ENCODE peak calls at places on chromosomes 2 and 18, in seven cellular contexts. T, B, M, S, W, C and X are unnamed samples.

GRCh38 chr2:233766416-233766815 is 6.3 kb downstream of the UGT1A1 start:
- DNase-seq in T (no peak), B (no peak), M (no peak), S (no peak), W (no peak), C (no peak), X (no peak)

GRCh38 chr2:161250864-161251436 is 57.3 kb upstream of the PSMD14 start:
- DNase-seq in T (peak; percentile 89), B (peak; percentile 61), M (peak; percentile 58), S (peak; percentile 71), W (no peak), C (peak; percentile 23), X (peak; percentile 39)

GRCh38 chr2:186639939-186640338 is 50.1 kb downstream of the ITGAV start:
- DNase-seq in T (no peak), B (peak; percentile 48), M (no peak), S (no peak), W (no peak), C (no peak), X (peak; percentile 14)

GRCh38 chr18:34386803-34387202 is 162.1 kb upstream of the NOL4 start:
- DNase-seq in T (no peak), B (no peak), M (no peak), S (no peak), W (no peak), C (no peak), X (no peak)

GRCh38 chr2:135164431-135164830 is 112.3 kb downstream of the RAB3GAP1 start:
- DNase-seq in T (peak; percentile 96), B (no peak), M (peak; percentile 74), S (peak; percentile 95), W (no peak), C (peak; percentile 96), X (no peak)

GRCh38 chr2:97755491-97755890 is 42.1 kb downstream of the ZAP70 start:
- DNase-seq in T (no peak), B (no peak), M (no peak), S (no peak), W (no peak), C (no peak), X (no peak)

GRCh38 chr2:96236882-96237281 is 28.3 kb upstream of the STARD7 start:
- DNase-seq in T (no peak), B (no peak), M (no peak), S (no peak), W (no peak), C (no peak), X (no peak)

GRCh38 chr2:112752667-112753066 is 11.7 kb downstream of the CKAP2L start:
- DNase-seq in T (no peak), B (peak; percentile 7), M (no peak), S (no peak), W (no peak), C (no peak), X (no peak)

GRCh38 chr2:24972315-24972958 is 682 bp upstream of the DNAJC27 start:
- DNase-seq in T (peak; percentile 38), B (peak; percentile 57), M (no peak), S (peak; percentile 34), W (no peak), C (peak; percentile 3), X (peak; percentile 34)

GRCh38 chr2:168346725-168347477 is 99.5 kb upstream of the STK39 start:
- DNase-seq in T (peak; percentile 58), B (peak; percentile 82), M (no peak), S (peak; percentile 52), W (no peak), C (peak; percentile 41), X (peak; percentile 63)

GRCh38 chr18:2898131-2898640 is 51.4 kb downstream of the EMILIN2 start:
- DNase-seq in T (peak; percentile 51), B (no peak), M (no peak), S (peak; percentile 48), W (no peak), C (peak; percentile 40), X (no peak)

GRCh38 chr2:38959464-38959863 is 69.8 kb downstream of the ARHGEF33 start:
- DNase-seq in T (no peak), B (no peak), M (no peak), S (no peak), W (no peak), C (no peak), X (no peak)

GRCh38 chr18:44589709-44590108 is 91.0 kb upstream of the SETBP1 start:
- DNase-seq in T (peak; percentile 88), B (no peak), M (peak; percentile 60), S (peak; percentile 80), W (no peak), C (peak; percentile 70), X (no peak)

GRCh38 chr2:51003345-51004192 is 28.4 kb downstream of the NRXN1 start:
- DNase-seq in T (peak; percentile 81), B (no peak), M (no peak), S (peak; percentile 42), W (no peak), C (no peak), X (no peak)

GRCh38 chr18:159933-160332 is 1.6 kb downstream of the USP14 start:
- DNase-seq in T (no peak), B (no peak), M (no peak), S (no peak), W (no peak), C (no peak), X (no peak)

GRCh38 chr2:20650412-20650879 is 452 bp downstream of the HS1BP3 start:
- DNase-seq in T (peak; percentile 22), B (peak; percentile 42), M (no peak), S (peak; percentile 45), W (no peak), C (peak; percentile 41), X (peak; percentile 53)

GRCh38 chr2:42944744-42945415 is 152.5 kb upstream of the HAAO start:
- DNase-seq in T (peak; percentile 38), B (no peak), M (no peak), S (peak; percentile 59), W (no peak), C (peak; percentile 52), X (no peak)

GRCh38 chr18:49483198-49483597 is 3.8 kb downstream of the C18orf32 start:
- DNase-seq in T (no peak), B (no peak), M (no peak), S (no peak), W (no peak), C (no peak), X (no peak)

GRCh38 chr2:19086351-19086750 is 272.1 kb downstream of the OSR1 start:
- DNase-seq in T (no peak), B (no peak), M (no peak), S (no peak), W (no peak), C (no peak), X (no peak)

GRCh38 chr2:142755191-142755590 is 122.3 kb upstream of the KYNU start:
- DNase-seq in T (no peak), B (no peak), M (no peak), S (no peak), W (no peak), C (no peak), X (no peak)

GRCh38 chr18:32769242-32770180 is 3.3 kb downstream of the KLHL14 start:
- DNase-seq in T (no peak), B (peak; percentile 5), M (no peak), S (no peak), W (no peak), C (no peak), X (peak; percentile 43)

GRCh38 chr18:25826823-25827617 is 263.4 kb downstream of the SS18 start:
- DNase-seq in T (no peak), B (no peak), M (no peak), S (no peak), W (no peak), C (no peak), X (no peak)

GRCh38 chr2:178761759-178762371 is 45.4 kb downstream of the TTN start:
- DNase-seq in T (peak; percentile 56), B (peak; percentile 74), M (peak; percentile 75), S (peak; percentile 37), W (no peak), C (peak; percentile 42), X (peak; percentile 24)

GRCh38 chr2:43207553-43208300 is 18.7 kb downstream of the ZFP36L2 start:
- DNase-seq in T (peak; percentile 55), B (no peak), M (peak; percentile 91), S (peak; percentile 56), W (no peak), C (no peak), X (no peak)

GRCh38 chr2:139992078-139992477 is 1211.9 kb upstream of the NXPH2 start:
- DNase-seq in T (no peak), B (no peak), M (no peak), S (no peak), W (no peak), C (no peak), X (no peak)
- TF ChIP-seq CTCF in T (no peak), B (no peak), M (no peak), S (no peak), W (no peak), C (no peak), X (no peak)

GRCh38 chr2:9333591-9334171 is 89.6 kb downstream of the ITGB1BP1 start:
- DNase-seq in T (peak; percentile 83), B (peak; percentile 39), M (peak; percentile 92), S (peak; percentile 71), W (no peak), C (peak; percentile 85), X (no peak)
- TF ChIP-seq CTCF in T (peak; percentile 85), B (peak; percentile 39), M (peak; percentile 75), S (peak; percentile 85), W (peak; percentile 85), C (peak; percentile 80), X (no peak)

DNA sequence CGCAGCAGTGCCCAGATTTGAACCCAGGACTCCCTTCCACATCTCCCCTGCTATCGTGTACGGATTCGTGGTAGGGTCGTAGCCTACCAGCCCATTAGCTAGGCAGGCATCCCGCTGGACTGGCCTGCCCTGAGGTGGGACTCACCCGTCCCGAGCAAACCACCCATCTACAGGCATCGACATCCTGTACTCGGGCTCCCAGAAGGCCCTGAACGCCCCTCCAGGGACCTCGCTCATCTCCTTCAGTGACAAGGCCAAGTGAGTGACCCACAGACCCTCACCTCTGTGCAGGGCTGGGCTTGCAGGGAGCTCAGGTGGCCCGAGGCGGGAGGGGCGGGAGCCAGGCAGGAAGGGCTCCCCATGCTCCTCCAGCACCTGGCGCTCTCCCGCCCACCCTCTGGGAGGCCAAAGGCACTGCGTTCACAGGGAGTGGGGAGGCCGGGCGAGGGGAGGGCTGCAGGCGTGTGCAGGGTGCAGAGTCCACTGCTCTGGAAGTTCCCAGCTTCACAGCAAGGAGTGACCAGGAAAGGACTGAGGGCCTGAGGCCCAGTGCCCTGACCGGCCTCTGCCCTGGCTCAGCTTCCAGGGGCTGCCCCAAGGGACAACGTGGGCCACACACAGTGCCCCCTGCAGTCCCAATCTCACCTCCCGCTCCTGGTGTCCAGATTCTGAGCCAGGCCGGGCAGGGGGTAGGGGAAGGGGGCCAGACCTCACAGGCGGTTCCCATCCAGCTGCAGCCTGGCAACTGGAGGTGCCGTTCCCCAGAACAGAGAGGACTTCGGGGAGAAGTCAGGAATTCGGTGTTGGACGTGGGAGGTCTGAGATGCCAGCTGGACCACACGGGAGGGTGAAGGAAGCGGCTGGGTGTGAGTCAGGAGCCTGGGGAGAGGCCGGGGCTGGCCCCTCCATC is 5.4 kb downstream of the AGXT start:
- DNase-seq in T (no peak), B (no peak), M (no peak), S (no peak), W (no peak), C (no peak), X (no peak)
- TF ChIP-seq CTCF in T (no peak), B (no peak), M (no peak), S (no peak), W (no peak), C (peak; percentile 10), X (no peak)

DNA sequence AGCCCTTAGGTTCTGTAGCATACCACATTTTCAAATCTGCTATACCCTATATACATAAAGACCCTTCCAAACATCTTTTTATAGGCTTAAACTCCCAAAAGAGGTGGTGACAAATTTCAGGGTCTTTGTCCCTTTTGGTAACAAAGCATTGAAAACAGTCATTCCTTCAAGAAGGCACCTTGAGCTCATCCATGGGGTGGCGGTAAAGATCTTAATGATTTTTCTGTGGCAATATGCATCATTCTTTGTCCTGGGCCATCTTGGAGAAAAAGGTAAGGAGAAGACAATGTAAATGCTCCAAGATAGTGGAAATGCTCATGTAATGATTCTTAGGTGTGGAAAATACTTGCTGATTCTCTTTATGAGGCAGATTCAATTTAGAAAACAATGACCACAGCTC is 890.5 kb downstream of the CNTNAP5 start:
- DNase-seq in T (no peak), B (peak; percentile 45), M (no peak), S (no peak), W (no peak), C (no peak), X (no peak)
- TF ChIP-seq CTCF in T (no peak), B (peak; percentile 28), M (no peak), S (no peak), W (no peak), C (no peak), X (no peak)